ENCODE peak calls at places on chromosomes 7 and 10, in six cellular contexts. K is activated effector memory CD4-positive, alpha-beta T cell treated with Interleukin-2 at 50 U/mL for 16 hours; A is activated CD8-positive, alpha-beta T cell treated with anti-CD3 and anti-CD28 coated beads, Interleukin-2, amount 10 ng/mL, durations not matched to agents 7 days and 5 days; Q is nephron progenitor cell; M is activated CD4-positive, CD25-positive, alpha-beta regulatory T cell; H is naive thymus-derived CD4-positive, alpha-beta T cell. O is an unnamed sample.

GRCh38 chr7:33705333-33705833 is 200.0 kb upstream of the BMPER start:
- DNase-seq in K (no peak), A (no peak), Q (no peak), M (no peak), H (no peak), O (no peak)

GRCh38 chr10:11355625-11356024 is 255.8 kb downstream of the USP6NL start:
- DNase-seq in K (no peak), A (no peak), Q (no peak), M (no peak), H (no peak), O (no peak)

GRCh38 chr7:45917658-45918057 is 3.4 kb downstream of the IGFBP3 start:
- DNase-seq in K (peak; percentile 49), A (peak; percentile 81), Q (peak; percentile 96), M (peak; percentile 43), H (peak; percentile 65), O (peak; percentile 61)

GRCh38 chr7:132750056-132750455 is 173.8 kb upstream of the PLXNA4 start:
- DNase-seq in K (no peak), A (no peak), Q (no peak), M (no peak), H (no peak), O (no peak)

GRCh38 chr7:142908921-142909870 is 23.7 kb upstream of the TRPV6 start:
- DNase-seq in K (no peak), A (no peak), Q (no peak), M (no peak), H (no peak), O (no peak)

GRCh38 chr7:52794621-52795020 is 240.8 kb upstream of the POM121L12 start:
- DNase-seq in K (no peak), A (no peak), Q (no peak), M (no peak), H (no peak), O (no peak)

GRCh38 chr7:38330048-38330447 is 56.6 kb upstream of the TARP start:
- DNase-seq in K (no peak), A (no peak), Q (no peak), M (no peak), H (no peak), O (no peak)

GRCh38 chr7:44138698-44139097 is 2.4 kb downstream of the MYL7 start:
- DNase-seq in K (no peak), A (no peak), Q (no peak), M (no peak), H (no peak), O (no peak)

GRCh38 chr10:62816179-62817119 is at the start of gene EGR2:
- DNase-seq in K (peak; percentile 95), A (peak; percentile 96), Q (peak; percentile 89), M (peak; percentile 81), H (peak; percentile 94), O (peak; percentile 96)

GRCh38 chr7:108403597-108404217 is 52.5 kb downstream of the NRCAM start:
- DNase-seq in K (no peak), A (no peak), Q (no peak), M (no peak), H (no peak), O (no peak)

GRCh38 chr10:87838650-87839049 is 20.6 kb upstream of the ATAD1 start:
- DNase-seq in K (no peak), A (no peak), Q (no peak), M (no peak), H (no peak), O (no peak)

GRCh38 chr10:131418686-131419085 is 107.2 kb upstream of the TCERG1L start:
- DNase-seq in K (no peak), A (no peak), Q (no peak), M (no peak), H (no peak), O (no peak)

GRCh38 chr10:56874950-56875349 is 513.9 kb upstream of the ZWINT start:
- DNase-seq in K (no peak), A (no peak), Q (no peak), M (no peak), H (no peak), O (no peak)

GRCh38 chr10:116721991-116722392 is 20.4 kb downstream of the HSPA12A start:
- DNase-seq in K (no peak), A (no peak), Q (peak; percentile 73), M (no peak), H (no peak), O (no peak)

GRCh38 chr10:70940834-70941568 is 52.6 kb upstream of the PCBD1 start:
- DNase-seq in K (no peak), A (no peak), Q (no peak), M (no peak), H (no peak), O (no peak)

GRCh38 chr7:50369408-50370026 is 65.0 kb downstream of the IKZF1 start:
- DNase-seq in K (no peak), A (peak; percentile 76), Q (peak; percentile 18), M (no peak), H (no peak), O (peak; percentile 53)

GRCh38 chr10:60123172-60123571 is 216.8 kb upstream of the CCDC6 start:
- DNase-seq in K (no peak), A (no peak), Q (no peak), M (no peak), H (no peak), O (no peak)

GRCh38 chr10:36725581-36726520 is 399.5 kb upstream of the ANKRD30A start:
- DNase-seq in K (no peak), A (no peak), Q (peak; percentile 57), M (no peak), H (no peak), O (peak; percentile 12)

GRCh38 chr10:43524434-43525247 is 49.8 kb downstream of the ZNF239 start:
- DNase-seq in K (no peak), A (no peak), Q (no peak), M (no peak), H (no peak), O (no peak)

GRCh38 chr7:32163141-32163806 is 93.1 kb upstream of the PDE1C start:
- DNase-seq in K (no peak), A (no peak), Q (no peak), M (no peak), H (no peak), O (no peak)

GRCh38 chr10:101237080-101237817 is 8.0 kb upstream of the LBX1 start:
- DNase-seq in K (no peak), A (no peak), Q (no peak), M (no peak), H (no peak), O (no peak)

GRCh38 chr10:43251664-43252165 is 15.2 kb downstream of the RASGEF1A start:
- DNase-seq in K (no peak), A (no peak), Q (peak; percentile 8), M (no peak), H (no peak), O (no peak)

GRCh38 chr10:99981581-99982199 is 28.1 kb downstream of the DNMBP start:
- DNase-seq in K (no peak), A (no peak), Q (no peak), M (no peak), H (no peak), O (no peak)

GRCh38 chr10:70266056-70266455 is 17.7 kb downstream of the NPFFR1 start:
- DNase-seq in K (no peak), A (no peak), Q (no peak), M (no peak), H (no peak), O (no peak)

GRCh38 chr7:34835901-34836300 is 177.9 kb downstream of the NPSR1 start:
- DNase-seq in K (no peak), A (no peak), Q (no peak), M (no peak), H (no peak), O (no peak)

GRCh38 chr7:1290262-1291039 is 57.8 kb downstream of the UNCX start:
- DNase-seq in K (peak; percentile 1), A (peak; percentile 28), Q (peak; percentile 59), M (no peak), H (no peak), O (no peak)

GRCh38 chr7:85612514-85612913 is 425.7 kb upstream of the SEMA3D start:
- DNase-seq in K (no peak), A (no peak), Q (no peak), M (no peak), H (no peak), O (no peak)

GRCh38 chr7:70641882-70642281 is 490.1 kb upstream of the GALNT17 start:
- DNase-seq in K (no peak), A (no peak), Q (no peak), M (no peak), H (no peak), O (no peak)

GRCh38 chr7:155963771-155964195 is 151.5 kb upstream of the SHH start:
- DNase-seq in K (no peak), A (no peak), Q (no peak), M (no peak), H (no peak), O (no peak)

GRCh38 chr7:23594879-23595604 is 2.1 kb upstream of the CCDC126 start:
- DNase-seq in K (no peak), A (peak; percentile 49), Q (no peak), M (no peak), H (no peak), O (peak; percentile 74)

GRCh38 chr7:27872281-27873005 is 132.5 kb downstream of the TAX1BP1 start:
- DNase-seq in K (no peak), A (no peak), Q (no peak), M (no peak), H (no peak), O (no peak)

GRCh38 chr7:16668049-16668858 is 22.3 kb downstream of the BZW2 start:
- DNase-seq in K (no peak), A (no peak), Q (no peak), M (no peak), H (no peak), O (no peak)

GRCh38 chr7:143244321-143244720 is 18.9 kb upstream of the GSTK1 start:
- DNase-seq in K (no peak), A (no peak), Q (no peak), M (no peak), H (no peak), O (no peak)